ENCODE peak calls at places on chromosomes 12 and 14, in nine cellular contexts. H is left ventricle myocardium superior; R is CD8-positive, alpha-beta memory T cell; X is SHP77; V is effector memory CD4-positive, alpha-beta T cell; N is iPS-NIHi11; C is AG04450; F is AML-193; W is adrenal gland. M is an unnamed sample.

GRCh38 chr12:27864521-27864920 is 84.5 kb upstream of the MANSC4 start:
- DNase-seq in N (no peak), R (no peak), C (no peak), W (no peak), X (no peak), F (no peak), V (no peak), H (no peak), M (no peak)

GRCh38 chr14:36835145-36835544 is 173.5 kb downstream of the PAX9 start:
- DNase-seq in W (no peak), R (no peak), F (no peak), X (no peak), C (no peak), H (no peak), V (no peak), N (no peak), M (no peak)

GRCh38 chr14:52380294-52380693 is 66.2 kb downstream of the PTGER2 start:
- DNase-seq in H (no peak), X (no peak), C (no peak), V (no peak), R (no peak), N (no peak), W (no peak), F (no peak), M (peak; percentile 56)

GRCh38 chr12:41511247-41511646 is 323.1 kb downstream of the PDZRN4 start:
- DNase-seq in W (no peak), R (no peak), V (no peak), H (no peak), C (no peak), F (no peak), N (no peak), X (no peak), M (no peak)

GRCh38 chr12:20483776-20484175 is 115.4 kb downstream of the PDE3A start:
- DNase-seq in X (no peak), C (no peak), F (no peak), N (no peak), H (no peak), V (no peak), W (no peak), R (no peak), M (no peak)

GRCh38 chr14:40494483-40494882 is 1062.2 kb upstream of the FBXO33 start:
- DNase-seq in N (no peak), W (no peak), V (no peak), F (no peak), R (no peak), H (no peak), C (no peak), X (no peak), M (no peak)

GRCh38 chr14:99176156-99176945 is 95.6 kb downstream of the BCL11B start:
- DNase-seq in V (no peak), F (no peak), R (no peak), W (peak; percentile 31), N (no peak), X (no peak), C (no peak), H (no peak), M (no peak)

GRCh38 chr14:91873476-91874265 is 6.3 kb upstream of the TC2N start:
- DNase-seq in X (no peak), F (no peak), W (no peak), H (peak; percentile 31), C (no peak), V (peak; percentile 78), N (no peak), R (peak; percentile 91), M (peak; percentile 50)